ENCODE peak calls at places on chromosomes 6 and 20, in ten cellular contexts. One of them, this sample, is unnamed.

GRCh38 chr6:97240222-97240621 is 42.8 kb downstream of the MMS22L start:
- DNase-seq in NCI-H1694 treated with DMSO at 0.1 percent for 48 hours: no peak
- DNase-seq in T-helper 9 cell: no peak
- DNase-seq in choroid plexus epithelial cell: peak; percentile 49
- DNase-seq in NCI-H1105 treated with DMSO at 0.1 percent for 48 hours: no peak
- DNase-seq in NCI-H2029 treated with DMSO at 0.1 percent for 48 hours: no peak
- DNase-seq in occipital lobe: no peak
- DNase-seq in stimulated activated CD8-positive, alpha-beta memory T cell treated with anti-CD3 and anti-CD28 coated beads, Interleukin-12 subunit alpha, Interleukin-12 subunit beta, amount 100 ng/mL, for 4 hours: no peak
- DNase-seq in heart right ventricle: no peak
- DNase-seq in fibroblast of mammary gland: peak; percentile 58
- DNase-seq in this sample: no peak

GRCh38 chr20:62503414-62504178 is 27.8 kb upstream of the GATA5 start:
- DNase-seq in NCI-H1694 treated with DMSO at 0.1 percent for 48 hours: no peak
- DNase-seq in T-helper 9 cell: no peak
- DNase-seq in choroid plexus epithelial cell: no peak
- DNase-seq in NCI-H1105 treated with DMSO at 0.1 percent for 48 hours: no peak
- DNase-seq in NCI-H2029 treated with DMSO at 0.1 percent for 48 hours: no peak
- DNase-seq in occipital lobe: no peak
- DNase-seq in stimulated activated CD8-positive, alpha-beta memory T cell treated with anti-CD3 and anti-CD28 coated beads, Interleukin-12 subunit alpha, Interleukin-12 subunit beta, amount 100 ng/mL, for 4 hours: no peak
- DNase-seq in heart right ventricle: peak; percentile 9
- DNase-seq in fibroblast of mammary gland: no peak
- DNase-seq in this sample: no peak

GRCh38 chr6:137811121-137811911 is 55.7 kb upstream of the TNFAIP3 start:
- DNase-seq in NCI-H1694 treated with DMSO at 0.1 percent for 48 hours: no peak
- DNase-seq in T-helper 9 cell: peak; percentile 70
- DNase-seq in choroid plexus epithelial cell: peak; percentile 95
- DNase-seq in NCI-H1105 treated with DMSO at 0.1 percent for 48 hours: no peak
- DNase-seq in NCI-H2029 treated with DMSO at 0.1 percent for 48 hours: no peak
- DNase-seq in occipital lobe: no peak
- DNase-seq in stimulated activated CD8-positive, alpha-beta memory T cell treated with anti-CD3 and anti-CD28 coated beads, Interleukin-12 subunit alpha, Interleukin-12 subunit beta, amount 100 ng/mL, for 4 hours: peak; percentile 65
- DNase-seq in heart right ventricle: peak; percentile 25
- DNase-seq in fibroblast of mammary gland: peak; percentile 85
- DNase-seq in this sample: no peak

GRCh38 chr20:53091789-53092188 is 119.6 kb downstream of the TSHZ2 start:
- DNase-seq in NCI-H1694 treated with DMSO at 0.1 percent for 48 hours: no peak
- DNase-seq in T-helper 9 cell: no peak
- DNase-seq in choroid plexus epithelial cell: no peak
- DNase-seq in NCI-H1105 treated with DMSO at 0.1 percent for 48 hours: no peak
- DNase-seq in NCI-H2029 treated with DMSO at 0.1 percent for 48 hours: no peak
- DNase-seq in occipital lobe: no peak
- DNase-seq in stimulated activated CD8-positive, alpha-beta memory T cell treated with anti-CD3 and anti-CD28 coated beads, Interleukin-12 subunit alpha, Interleukin-12 subunit beta, amount 100 ng/mL, for 4 hours: no peak
- DNase-seq in heart right ventricle: no peak
- DNase-seq in fibroblast of mammary gland: no peak
- DNase-seq in this sample: no peak

GRCh38 chr20:11212288-11212687 is 538.5 kb upstream of the JAG1 start:
- DNase-seq in NCI-H1694 treated with DMSO at 0.1 percent for 48 hours: no peak
- DNase-seq in T-helper 9 cell: no peak
- DNase-seq in choroid plexus epithelial cell: no peak
- DNase-seq in NCI-H1105 treated with DMSO at 0.1 percent for 48 hours: no peak
- DNase-seq in NCI-H2029 treated with DMSO at 0.1 percent for 48 hours: no peak
- DNase-seq in occipital lobe: no peak
- DNase-seq in stimulated activated CD8-positive, alpha-beta memory T cell treated with anti-CD3 and anti-CD28 coated beads, Interleukin-12 subunit alpha, Interleukin-12 subunit beta, amount 100 ng/mL, for 4 hours: no peak
- DNase-seq in heart right ventricle: no peak
- DNase-seq in fibroblast of mammary gland: no peak
- DNase-seq in this sample: no peak

GRCh38 chr6:44053760-44054556 is 73.3 kb downstream of the MRPL14 start:
- DNase-seq in NCI-H1694 treated with DMSO at 0.1 percent for 48 hours: no peak
- DNase-seq in T-helper 9 cell: no peak
- DNase-seq in choroid plexus epithelial cell: no peak
- DNase-seq in NCI-H1105 treated with DMSO at 0.1 percent for 48 hours: no peak
- DNase-seq in NCI-H2029 treated with DMSO at 0.1 percent for 48 hours: no peak
- DNase-seq in occipital lobe: no peak
- DNase-seq in stimulated activated CD8-positive, alpha-beta memory T cell treated with anti-CD3 and anti-CD28 coated beads, Interleukin-12 subunit alpha, Interleukin-12 subunit beta, amount 100 ng/mL, for 4 hours: no peak
- DNase-seq in heart right ventricle: no peak
- DNase-seq in fibroblast of mammary gland: peak; percentile 98
- DNase-seq in this sample: no peak

GRCh38 chr6:170080828-170081368 is 210.0 kb downstream of the DLL1 start:
- DNase-seq in NCI-H1694 treated with DMSO at 0.1 percent for 48 hours: peak; percentile 60
- DNase-seq in T-helper 9 cell: no peak
- DNase-seq in choroid plexus epithelial cell: no peak
- DNase-seq in NCI-H1105 treated with DMSO at 0.1 percent for 48 hours: peak; percentile 15
- DNase-seq in NCI-H2029 treated with DMSO at 0.1 percent for 48 hours: peak; percentile 56
- DNase-seq in occipital lobe: no peak
- DNase-seq in stimulated activated CD8-positive, alpha-beta memory T cell treated with anti-CD3 and anti-CD28 coated beads, Interleukin-12 subunit alpha, Interleukin-12 subunit beta, amount 100 ng/mL, for 4 hours: no peak
- DNase-seq in heart right ventricle: no peak
- DNase-seq in fibroblast of mammary gland: no peak
- DNase-seq in this sample: peak; percentile 19

GRCh38 chr6:144999127-144999526 is 714.0 kb downstream of the UTRN start:
- DNase-seq in NCI-H1694 treated with DMSO at 0.1 percent for 48 hours: no peak
- DNase-seq in T-helper 9 cell: no peak
- DNase-seq in choroid plexus epithelial cell: no peak
- DNase-seq in NCI-H1105 treated with DMSO at 0.1 percent for 48 hours: no peak
- DNase-seq in NCI-H2029 treated with DMSO at 0.1 percent for 48 hours: no peak
- DNase-seq in occipital lobe: no peak
- DNase-seq in stimulated activated CD8-positive, alpha-beta memory T cell treated with anti-CD3 and anti-CD28 coated beads, Interleukin-12 subunit alpha, Interleukin-12 subunit beta, amount 100 ng/mL, for 4 hours: no peak
- DNase-seq in heart right ventricle: no peak
- DNase-seq in fibroblast of mammary gland: peak; percentile 17
- DNase-seq in this sample: no peak

GRCh38 chr20:10369723-10370090 is 64.3 kb downstream of the MKKS start:
- DNase-seq in NCI-H1694 treated with DMSO at 0.1 percent for 48 hours: no peak
- DNase-seq in T-helper 9 cell: no peak
- DNase-seq in choroid plexus epithelial cell: peak; percentile 63
- DNase-seq in NCI-H1105 treated with DMSO at 0.1 percent for 48 hours: no peak
- DNase-seq in NCI-H2029 treated with DMSO at 0.1 percent for 48 hours: no peak
- DNase-seq in occipital lobe: no peak
- DNase-seq in stimulated activated CD8-positive, alpha-beta memory T cell treated with anti-CD3 and anti-CD28 coated beads, Interleukin-12 subunit alpha, Interleukin-12 subunit beta, amount 100 ng/mL, for 4 hours: no peak
- DNase-seq in heart right ventricle: no peak
- DNase-seq in fibroblast of mammary gland: peak; percentile 62
- DNase-seq in this sample: no peak

GRCh38 chr6:93299622-93300021 is 119.7 kb downstream of the EPHA7 start:
- DNase-seq in NCI-H1694 treated with DMSO at 0.1 percent for 48 hours: no peak
- DNase-seq in T-helper 9 cell: no peak
- DNase-seq in choroid plexus epithelial cell: no peak
- DNase-seq in NCI-H1105 treated with DMSO at 0.1 percent for 48 hours: no peak
- DNase-seq in NCI-H2029 treated with DMSO at 0.1 percent for 48 hours: no peak
- DNase-seq in occipital lobe: no peak
- DNase-seq in stimulated activated CD8-positive, alpha-beta memory T cell treated with anti-CD3 and anti-CD28 coated beads, Interleukin-12 subunit alpha, Interleukin-12 subunit beta, amount 100 ng/mL, for 4 hours: no peak
- DNase-seq in heart right ventricle: no peak
- DNase-seq in fibroblast of mammary gland: no peak
- DNase-seq in this sample: no peak